ENCODE peak calls at places on chromosomes 6 and 20, in nine cellular contexts. W is GM10248, F is fibroblast of pulmonary artery, I is HCT116, O is cardiac fibroblast, C is fibroblast of lung, V is lower leg skin, Y is body of pancreas, L is fibroblast of the aortic adventitia. Z is an unnamed sample.

GRCh38 chr6:34491091-34491430 is 25.2 kb downstream of the PACSIN1 start:
- DNase-seq in Y (no peak), O (peak; percentile 48), L (peak; percentile 56), I (no peak), V (no peak), C (peak; percentile 53), F (peak; percentile 29), W (no peak), Z (peak; percentile 40)

GRCh38 chr6:112289039-112289566 is 34.7 kb upstream of the LAMA4 start:
- DNase-seq in V (peak; percentile 87), C (peak; percentile 90), O (peak; percentile 97), I (no peak), Y (peak; percentile 32), F (peak; percentile 87), W (no peak), L (peak; percentile 96), Z (no peak)

GRCh38 chr6:11586117-11586516 is 48.6 kb downstream of the TMEM170B start:
- DNase-seq in C (peak; percentile 50), I (no peak), O (peak; percentile 7), Y (no peak), F (no peak), W (no peak), V (no peak), L (no peak), Z (no peak)

GRCh38 chr6:106692112-106692822 is 62.9 kb downstream of the QRSL1 start:
- DNase-seq in W (no peak), I (no peak), V (no peak), L (peak; percentile 71), C (peak; percentile 77), Y (peak; percentile 88), O (peak; percentile 40), F (peak; percentile 36), Z (no peak)

GRCh38 chr6:85747093-85747492 is 104.4 kb upstream of the SYNCRIP start:
- DNase-seq in Y (no peak), C (peak; percentile 41), F (peak; percentile 28), V (no peak), L (peak; percentile 80), W (no peak), O (peak; percentile 34), I (no peak), Z (no peak)

GRCh38 chr20:36845288-36845969 is 30.5 kb upstream of the TLDC2 start:
- DNase-seq in C (no peak), Y (no peak), W (no peak), F (no peak), O (no peak), I (no peak), L (no peak), V (no peak), Z (no peak)

GRCh38 chr20:64083380-64084208 is 604 bp downstream of the LKAAEAR1 start:
- DNase-seq in L (peak; percentile 54), I (no peak), O (peak; percentile 79), V (peak; percentile 94), W (peak; percentile 79), Y (peak; percentile 79), F (peak; percentile 72), C (peak; percentile 79), Z (no peak)

GRCh38 chr6:38973178-38974057 is 75.2 kb upstream of the GLP1R start:
- DNase-seq in F (peak; percentile 75), W (peak; percentile 34), O (peak; percentile 76), I (peak; percentile 72), Y (peak; percentile 34), V (no peak), C (peak; percentile 67), L (peak; percentile 81), Z (no peak)

GRCh38 chr6:23269436-23269835 is 700.1 kb downstream of the HDGFL1 start:
- DNase-seq in V (no peak), F (peak; percentile 24), C (no peak), Y (no peak), O (peak; percentile 2), I (no peak), W (no peak), L (no peak), Z (no peak)

GRCh38 chr20:5989539-5989938 is 39.1 kb downstream of the MCM8 start:
- DNase-seq in F (no peak), V (no peak), Y (no peak), O (no peak), C (no peak), L (no peak), I (no peak), W (no peak), Z (no peak)

GRCh38 chr6:37696220-37696840 is 1.4 kb downstream of the MDGA1 start:
- DNase-seq in F (peak; percentile 40), V (peak; percentile 87), I (no peak), Y (no peak), W (peak; percentile 39), O (peak; percentile 49), L (peak; percentile 40), C (peak; percentile 63), Z (no peak)

GRCh38 chr6:169800668-169801395 is 49.4 kb downstream of the ERMARD start:
- DNase-seq in W (no peak), L (peak; percentile 34), C (peak; percentile 75), Y (peak; percentile 53), V (peak; percentile 85), F (peak; percentile 47), I (peak; percentile 13), O (peak; percentile 43), Z (no peak)

GRCh38 chr6:56514395-56514794 is 128.3 kb downstream of the DST start:
- DNase-seq in L (no peak), C (no peak), Y (peak; percentile 16), I (no peak), F (no peak), O (peak; percentile 33), V (no peak), W (no peak), Z (no peak)

GRCh38 chr6:28683945-28684538 is 158.4 kb downstream of the GPX5 start:
- DNase-seq in F (peak; percentile 68), L (peak; percentile 56), I (peak; percentile 60), W (no peak), Y (peak; percentile 10), O (peak; percentile 62), V (no peak), C (peak; percentile 30), Z (no peak)

GRCh38 chr6:168048724-168049025 is 30.3 kb downstream of the FRMD1 start:
- DNase-seq in L (no peak), W (no peak), I (no peak), F (no peak), V (no peak), Y (no peak), C (no peak), O (no peak), Z (no peak)

GRCh38 chr6:151485616-151486015 is 8.2 kb upstream of the CCDC170 start:
- DNase-seq in L (peak; percentile 48), F (no peak), O (peak; percentile 5), C (peak; percentile 40), W (no peak), I (no peak), V (no peak), Y (no peak), Z (no peak)

GRCh38 chr6:38634518-38634917 is 5.2 kb downstream of the BTBD9 start:
- DNase-seq in V (no peak), I (no peak), L (peak; percentile 44), W (no peak), O (no peak), C (peak; percentile 29), Y (no peak), F (no peak), Z (no peak)

GRCh38 chr6:161058746-161059145 is 67.2 kb downstream of the MAP3K4 start:
- DNase-seq in O (no peak), L (no peak), I (no peak), W (no peak), F (no peak), C (peak; percentile 60), Y (no peak), V (no peak), Z (no peak)

GRCh38 chr6:41462980-41463930 is 82.9 kb upstream of the FOXP4 start:
- DNase-seq in O (peak; percentile 80), F (peak; percentile 82), I (peak; percentile 27), W (peak; percentile 81), C (peak; percentile 73), L (peak; percentile 79), V (no peak), Y (peak; percentile 88), Z (no peak)

GRCh38 chr20:11231742-11232141 is 557.9 kb upstream of the JAG1 start:
- DNase-seq in F (peak; percentile 68), I (no peak), Y (no peak), V (no peak), L (no peak), C (no peak), W (no peak), O (no peak), Z (no peak)
- TF ChIP-seq CTCF in F (peak; percentile 43), I (peak; percentile 15), Y (no peak), V (no peak), L (no peak), C (no peak), W (no peak), O (no peak), Z (peak; percentile 54)

GRCh38 chr20:44460795-44461141 is 14.9 kb upstream of the TTPAL start:
- DNase-seq in O (peak; percentile 63), Y (no peak), I (peak; percentile 31), L (peak; percentile 67), F (peak; percentile 57), V (no peak), W (no peak), C (peak; percentile 16), Z (no peak)
- TF ChIP-seq CTCF in O (peak; percentile 52), Y (no peak), I (peak; percentile 65), L (peak; percentile 55), F (peak; percentile 53), V (no peak), W (peak; percentile 21), C (peak; percentile 55), Z (peak; percentile 73)

DNA sequence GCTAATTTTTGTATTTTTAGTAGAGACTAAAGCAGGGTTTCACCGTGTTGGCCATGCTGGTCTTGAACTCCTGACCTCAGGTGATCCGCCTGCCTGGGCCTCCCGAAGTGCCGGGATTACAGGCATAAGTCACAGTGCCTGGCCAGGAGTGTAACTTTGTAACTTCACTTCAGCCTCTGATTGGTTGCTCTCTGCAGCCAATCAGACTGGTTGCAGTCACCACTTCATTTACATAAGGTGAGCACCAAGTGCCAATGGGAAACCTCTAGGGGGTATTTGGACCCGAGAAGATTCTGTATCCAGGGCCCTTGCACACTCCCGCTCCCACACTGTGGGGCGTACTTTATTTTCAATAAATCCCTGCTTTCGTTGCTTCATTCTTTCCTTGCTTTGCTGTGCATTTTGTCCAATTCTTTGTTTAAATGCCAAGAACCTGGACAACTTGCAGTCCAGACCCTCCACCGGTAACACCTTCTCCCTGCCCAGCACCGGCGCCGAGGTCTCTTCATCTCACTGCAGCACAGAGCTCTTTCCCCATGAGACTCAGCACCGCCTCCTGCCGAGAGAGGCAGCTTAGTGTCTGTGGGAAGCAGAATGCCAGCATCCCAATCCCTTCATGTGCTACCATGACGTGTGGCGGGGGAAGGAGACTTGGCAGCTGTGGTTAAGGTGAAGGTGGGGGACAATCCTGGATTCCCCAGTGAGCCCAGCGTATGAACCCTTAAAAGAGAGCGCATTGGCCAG is 14.0 kb upstream of the MRGBP start:
- DNase-seq in W (no peak), I (no peak), C (no peak), Y (no peak), L (no peak), V (no peak), O (no peak), F (no peak), Z (no peak)
- TF ChIP-seq CTCF in W (no peak), I (peak; percentile 27), C (no peak), Y (no peak), L (no peak), V (no peak), O (peak; percentile 52), F (peak; percentile 31), Z (no peak)

DNA sequence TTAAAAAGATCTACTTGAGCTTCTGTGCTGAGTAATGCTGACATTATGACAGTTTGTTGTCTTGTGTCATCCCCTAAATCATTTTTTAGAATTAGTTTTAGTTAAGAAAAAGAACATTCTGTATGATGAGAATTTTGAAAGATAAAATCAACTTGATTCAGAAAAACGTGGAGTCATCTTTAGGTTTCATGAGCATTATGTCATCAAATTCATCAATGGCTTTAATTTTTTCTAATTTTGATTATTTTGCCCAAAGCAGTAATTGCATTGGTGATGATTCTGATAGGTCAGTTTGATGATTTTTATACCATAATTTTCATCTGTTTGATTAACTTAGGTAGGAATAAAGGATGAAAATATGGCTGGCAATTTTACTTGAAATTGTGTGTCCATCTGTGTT is 26.6 kb upstream of the ADGRF4 start:
- DNase-seq in O (no peak), Y (no peak), V (no peak), W (no peak), L (no peak), C (no peak), F (no peak), I (no peak), Z (no peak)
- TF ChIP-seq CTCF in O (no peak), Y (no peak), V (no peak), W (no peak), L (no peak), C (no peak), F (no peak), I (no peak), Z (no peak)

Z was measured in chondrocyte.